ENCODE peak calls at places on chromosomes 6 and 20, in eight cellular contexts. W is naive B cell; K is stimulated activated CD4-positive, alpha-beta T cell treated with anti-CD3 and anti-CD28 coated beads, Interleukin-2, amount 100 ng/mL, for 48 hours; G is ecto neural progenitor cell; A is activated T-helper 1 cell treated with anti-CD3 and anti-CD28 coated beads, Interleukin-2, amount 50 U/mL, for 16 hours; E is EL; V is endothelial cell of umbilical vein; R is stimulated activated CD8-positive, alpha-beta memory T cell treated with anti-CD3 and anti-CD28 coated beads, Interleukin-15, amount 100 ng/mL, for 4 hours. T is an unnamed sample.

GRCh38 chr6:8855411-8855810 is 420.1 kb upstream of the SLC35B3 start:
- DNase-seq in K (no peak), E (no peak), A (no peak), G (no peak), W (no peak), R (no peak), V (no peak), T (no peak)

GRCh38 chr6:658244-658643 is 1.3 kb upstream of the HUS1B start:
- DNase-seq in R (no peak), A (no peak), V (no peak), E (peak), K (no peak), W (no peak), G (no peak), T (no peak)

GRCh38 chr6:144336900-144337299 is 51.8 kb downstream of the UTRN start:
- DNase-seq in R (no peak), A (no peak), V (no peak), G (no peak), E (no peak), K (no peak), W (no peak), T (no peak)

GRCh38 chr6:93786474-93787330 is 367.3 kb upstream of the EPHA7 start:
- DNase-seq in W (no peak), A (no peak), G (peak), E (no peak), V (peak), K (no peak), R (no peak), T (peak)

GRCh38 chr20:58708246-58708931 is 15.8 kb downstream of the NPEPL1 start:
- DNase-seq in K (no peak), V (no peak), G (peak), A (no peak), E (no peak), R (no peak), W (no peak), T (no peak)

GRCh38 chr6:133983099-133983939 is 30.3 kb downstream of the TBPL1 start:
- DNase-seq in E (peak), A (no peak), R (peak), G (no peak), K (peak), V (no peak), W (no peak), T (no peak)

GRCh38 chr6:79586548-79586947 is 44.6 kb upstream of the SH3BGRL2 start:
- DNase-seq in G (no peak), K (no peak), E (peak), V (peak), R (no peak), A (no peak), W (no peak), T (no peak)

GRCh38 chr6:41966961-41967311 is 25.3 kb upstream of the CCND3 start:
- DNase-seq in W (no peak), E (peak), A (no peak), R (no peak), K (no peak), V (peak), G (no peak), T (no peak)

GRCh38 chr20:36654506-36654905 is 8.5 kb upstream of the SLA2 start:
- DNase-seq in V (no peak), A (no peak), R (no peak), W (no peak), K (no peak), E (no peak), G (no peak), T (no peak)

GRCh38 chr6:29702519-29703103 is 20.6 kb upstream of the HLA-F start:
- DNase-seq in K (peak), G (peak), E (peak), A (peak), W (no peak), V (peak), R (peak), T (peak)

GRCh38 chr6:14178083-14178445 is 60.5 kb downstream of the CD83 start:
- DNase-seq in K (no peak), A (no peak), V (no peak), W (no peak), E (peak), R (no peak), G (no peak), T (no peak)

GRCh38 chr20:10998476-10998875 is 324.7 kb upstream of the JAG1 start:
- DNase-seq in A (no peak), V (no peak), E (no peak), W (no peak), R (no peak), G (no peak), K (no peak), T (no peak)

GRCh38 chr20:32969356-32970114 is 34.7 kb downstream of the SUN5 start:
- DNase-seq in E (no peak), A (no peak), G (peak), K (no peak), V (no peak), W (no peak), R (no peak), T (no peak)

GRCh38 chr6:34056301-34056700 is 89.6 kb downstream of the GRM4 start:
- DNase-seq in R (no peak), G (peak), W (no peak), V (peak), K (no peak), A (no peak), E (peak), T (peak)

T was measured in glutamatergic neuron.